ENCODE peak calls at places on chromosomes 2 and 18, in nine cellular contexts. One of them, this sample, is unnamed.
A peak's percentile ranks its signal among the peaks of the same experiment; 100 is the strongest.

GRCh38 chr18:48921305-48922202 is 29.2 kb downstream of the SMAD7 start:
- DNase-seq in HCT116: no peak
- DNase-seq in AG04450: no peak
- DNase-seq in activated B cell treated with CpG ODN at 0.5 μM for 24 hours: no peak
- DNase-seq in activated CD8-positive, alpha-beta memory T cell treated with anti-CD3 and anti-CD28 coated beads for 24 hours: no peak
- DNase-seq in stimulated activated CD4-positive, alpha-beta T cell treated with anti-CD3 and anti-CD28 coated beads, TNF-alpha, amount 100 ng/mL, for 1 hour: no peak
- DNase-seq in fibroblast of lung: no peak
- DNase-seq in type B pancreatic cell: no peak
- DNase-seq in T-helper 9 cell: no peak
- DNase-seq in this sample: no peak

GRCh38 chr2:238255146-238255545 is 15.3 kb upstream of the HES6 start:
- DNase-seq in HCT116: no peak
- DNase-seq in AG04450: no peak
- DNase-seq in activated B cell treated with CpG ODN at 0.5 μM for 24 hours: no peak
- DNase-seq in activated CD8-positive, alpha-beta memory T cell treated with anti-CD3 and anti-CD28 coated beads for 24 hours: no peak
- DNase-seq in stimulated activated CD4-positive, alpha-beta T cell treated with anti-CD3 and anti-CD28 coated beads, TNF-alpha, amount 100 ng/mL, for 1 hour: no peak
- DNase-seq in fibroblast of lung: no peak
- DNase-seq in type B pancreatic cell: no peak
- DNase-seq in T-helper 9 cell: no peak
- DNase-seq in this sample: no peak

GRCh38 chr18:48679236-48679635 is 140.4 kb downstream of the CTIF start:
- DNase-seq in HCT116: no peak
- DNase-seq in AG04450: no peak
- DNase-seq in activated B cell treated with CpG ODN at 0.5 μM for 24 hours: no peak
- DNase-seq in activated CD8-positive, alpha-beta memory T cell treated with anti-CD3 and anti-CD28 coated beads for 24 hours: no peak
- DNase-seq in stimulated activated CD4-positive, alpha-beta T cell treated with anti-CD3 and anti-CD28 coated beads, TNF-alpha, amount 100 ng/mL, for 1 hour: no peak
- DNase-seq in fibroblast of lung: no peak
- DNase-seq in type B pancreatic cell: no peak
- DNase-seq in T-helper 9 cell: no peak
- DNase-seq in this sample: no peak

GRCh38 chr2:173523497-173523896 is 168.8 kb downstream of the CDCA7 start:
- DNase-seq in HCT116: no peak
- DNase-seq in AG04450: no peak
- DNase-seq in activated B cell treated with CpG ODN at 0.5 μM for 24 hours: no peak
- DNase-seq in activated CD8-positive, alpha-beta memory T cell treated with anti-CD3 and anti-CD28 coated beads for 24 hours: no peak
- DNase-seq in stimulated activated CD4-positive, alpha-beta T cell treated with anti-CD3 and anti-CD28 coated beads, TNF-alpha, amount 100 ng/mL, for 1 hour: no peak
- DNase-seq in fibroblast of lung: no peak
- DNase-seq in type B pancreatic cell: no peak
- DNase-seq in T-helper 9 cell: no peak
- DNase-seq in this sample: no peak

GRCh38 chr2:219332542-219332941 is at the start of gene RESP18:
- DNase-seq in HCT116: no peak
- DNase-seq in AG04450: no peak
- DNase-seq in activated B cell treated with CpG ODN at 0.5 μM for 24 hours: no peak
- DNase-seq in activated CD8-positive, alpha-beta memory T cell treated with anti-CD3 and anti-CD28 coated beads for 24 hours: no peak
- DNase-seq in stimulated activated CD4-positive, alpha-beta T cell treated with anti-CD3 and anti-CD28 coated beads, TNF-alpha, amount 100 ng/mL, for 1 hour: no peak
- DNase-seq in fibroblast of lung: no peak
- DNase-seq in type B pancreatic cell: no peak
- DNase-seq in T-helper 9 cell: no peak
- DNase-seq in this sample: no peak

GRCh38 chr2:46794693-46795317 is 120.8 kb downstream of the MCFD2 start:
- DNase-seq in HCT116: no peak
- DNase-seq in AG04450: no peak
- DNase-seq in activated B cell treated with CpG ODN at 0.5 μM for 24 hours: no peak
- DNase-seq in activated CD8-positive, alpha-beta memory T cell treated with anti-CD3 and anti-CD28 coated beads for 24 hours: no peak
- DNase-seq in stimulated activated CD4-positive, alpha-beta T cell treated with anti-CD3 and anti-CD28 coated beads, TNF-alpha, amount 100 ng/mL, for 1 hour: no peak
- DNase-seq in fibroblast of lung: no peak
- DNase-seq in type B pancreatic cell: no peak
- DNase-seq in T-helper 9 cell: no peak
- DNase-seq in this sample: no peak

GRCh38 chr2:157443795-157444642 is at the start of gene CYTIP:
- DNase-seq in HCT116: no peak
- DNase-seq in AG04450: no peak
- DNase-seq in activated B cell treated with CpG ODN at 0.5 μM for 24 hours: peak; percentile 52
- DNase-seq in activated CD8-positive, alpha-beta memory T cell treated with anti-CD3 and anti-CD28 coated beads for 24 hours: peak; percentile 88
- DNase-seq in stimulated activated CD4-positive, alpha-beta T cell treated with anti-CD3 and anti-CD28 coated beads, TNF-alpha, amount 100 ng/mL, for 1 hour: no peak
- DNase-seq in fibroblast of lung: no peak
- DNase-seq in type B pancreatic cell: no peak
- DNase-seq in T-helper 9 cell: no peak
- DNase-seq in this sample: peak; percentile 32

GRCh38 chr18:80105369-80106167 is 3.5 kb upstream of the ADNP2 start:
- DNase-seq in HCT116: no peak
- DNase-seq in AG04450: no peak
- DNase-seq in activated B cell treated with CpG ODN at 0.5 μM for 24 hours: peak; percentile 19
- DNase-seq in activated CD8-positive, alpha-beta memory T cell treated with anti-CD3 and anti-CD28 coated beads for 24 hours: no peak
- DNase-seq in stimulated activated CD4-positive, alpha-beta T cell treated with anti-CD3 and anti-CD28 coated beads, TNF-alpha, amount 100 ng/mL, for 1 hour: no peak
- DNase-seq in fibroblast of lung: no peak
- DNase-seq in type B pancreatic cell: no peak
- DNase-seq in T-helper 9 cell: no peak
- DNase-seq in this sample: no peak

GRCh38 chr2:241904791-241905710 is 35.5 kb downstream of the RTP5 start:
- DNase-seq in HCT116: no peak
- DNase-seq in AG04450: no peak
- DNase-seq in activated B cell treated with CpG ODN at 0.5 μM for 24 hours: peak; percentile 0
- DNase-seq in activated CD8-positive, alpha-beta memory T cell treated with anti-CD3 and anti-CD28 coated beads for 24 hours: no peak
- DNase-seq in stimulated activated CD4-positive, alpha-beta T cell treated with anti-CD3 and anti-CD28 coated beads, TNF-alpha, amount 100 ng/mL, for 1 hour: no peak
- DNase-seq in fibroblast of lung: no peak
- DNase-seq in type B pancreatic cell: peak; percentile 64
- DNase-seq in T-helper 9 cell: no peak
- DNase-seq in this sample: no peak

GRCh38 chr2:131126436-131126835 is 21.3 kb downstream of the PLEKHB2 start:
- DNase-seq in HCT116: no peak
- DNase-seq in AG04450: no peak
- DNase-seq in activated B cell treated with CpG ODN at 0.5 μM for 24 hours: no peak
- DNase-seq in activated CD8-positive, alpha-beta memory T cell treated with anti-CD3 and anti-CD28 coated beads for 24 hours: no peak
- DNase-seq in stimulated activated CD4-positive, alpha-beta T cell treated with anti-CD3 and anti-CD28 coated beads, TNF-alpha, amount 100 ng/mL, for 1 hour: no peak
- DNase-seq in fibroblast of lung: no peak
- DNase-seq in type B pancreatic cell: no peak
- DNase-seq in T-helper 9 cell: no peak
- DNase-seq in this sample: no peak

GRCh38 chr2:197085665-197086064 is 159.2 kb upstream of the PGAP1 start:
- DNase-seq in HCT116: no peak
- DNase-seq in AG04450: no peak
- DNase-seq in activated B cell treated with CpG ODN at 0.5 μM for 24 hours: no peak
- DNase-seq in activated CD8-positive, alpha-beta memory T cell treated with anti-CD3 and anti-CD28 coated beads for 24 hours: no peak
- DNase-seq in stimulated activated CD4-positive, alpha-beta T cell treated with anti-CD3 and anti-CD28 coated beads, TNF-alpha, amount 100 ng/mL, for 1 hour: no peak
- DNase-seq in fibroblast of lung: no peak
- DNase-seq in type B pancreatic cell: no peak
- DNase-seq in T-helper 9 cell: no peak
- DNase-seq in this sample: no peak

GRCh38 chr2:190318514-190318913 is 1.1 kb downstream of the HIBCH start:
- DNase-seq in HCT116: no peak
- DNase-seq in AG04450: no peak
- DNase-seq in activated B cell treated with CpG ODN at 0.5 μM for 24 hours: no peak
- DNase-seq in activated CD8-positive, alpha-beta memory T cell treated with anti-CD3 and anti-CD28 coated beads for 24 hours: no peak
- DNase-seq in stimulated activated CD4-positive, alpha-beta T cell treated with anti-CD3 and anti-CD28 coated beads, TNF-alpha, amount 100 ng/mL, for 1 hour: no peak
- DNase-seq in fibroblast of lung: peak; percentile 3
- DNase-seq in type B pancreatic cell: no peak
- DNase-seq in T-helper 9 cell: no peak
- DNase-seq in this sample: no peak

This sample was measured in T-cell.